ENCODE peak calls at places on chromosome 15, in nine cellular contexts. G is kidney glomerular epithelial cell, F is GM12891, N is T-helper 9 cell, Y is lower leg skin, T is glomerular endothelial cell, S is NCI-H2171 treated with DMSO at 0.1 percent for 48 hours, V is upper lobe of left lung, I is neuronal stem cell. Q is an unnamed sample.

GRCh38 chr15:98954411-98954810 is 53.2 kb downstream of the PGPEP1L start:
- DNase-seq in V (no peak), N (no peak), I (no peak), S (no peak), F (no peak), Y (peak), G (peak), T (no peak), Q (no peak)

GRCh38 chr15:63114465-63114864 is 7.2 kb upstream of the LACTB start:
- DNase-seq in I (no peak), V (no peak), N (no peak), F (no peak), Y (no peak), T (no peak), S (no peak), G (no peak), Q (no peak)

GRCh38 chr15:61921093-61921492 is 139.2 kb downstream of the VPS13C start:
- DNase-seq in T (no peak), Y (no peak), S (no peak), V (no peak), N (no peak), F (no peak), G (no peak), I (no peak), Q (no peak)

GRCh38 chr15:69973102-69973714 is 124.5 kb downstream of the TLE3 start:
- DNase-seq in S (no peak), N (no peak), Y (peak), T (no peak), G (peak), F (no peak), I (no peak), V (no peak), Q (no peak)

GRCh38 chr15:100580414-100580813 is 21.6 kb downstream of the LINS1 start:
- DNase-seq in V (no peak), S (no peak), Y (no peak), N (no peak), T (no peak), G (no peak), F (no peak), I (no peak), Q (no peak)

GRCh38 chr15:35195031-35195430 is 109.9 kb upstream of the NANOGP8 start:
- DNase-seq in V (no peak), S (no peak), F (no peak), I (no peak), G (no peak), N (no peak), T (no peak), Y (no peak), Q (no peak)

GRCh38 chr15:52078876-52079700 is 33.5 kb downstream of the BCL2L10 start:
- DNase-seq in N (peak), V (peak), F (peak), Y (peak), T (no peak), I (peak), S (peak), G (no peak), Q (peak)

GRCh38 chr15:48060396-48060795 is 60.4 kb upstream of the SLC24A5 start:
- DNase-seq in T (no peak), I (no peak), F (no peak), G (no peak), S (no peak), Y (no peak), N (no peak), V (no peak), Q (no peak)

GRCh38 chr15:38991701-38992100 is 427.1 kb upstream of the RASGRP1 start:
- DNase-seq in S (no peak), Y (no peak), G (peak), I (no peak), N (no peak), F (no peak), T (no peak), V (no peak), Q (no peak)